ENCODE peak calls at places on chromosomes 4 and X, in five cellular contexts. I is CD4-positive, alpha-beta memory T cell; A is pancreas; N is lung; J is Karpas-422. V is an unnamed sample.

GRCh38 chrX:79524642-79525041 is 157.5 kb upstream of the ITM2A start:
- DNase-seq in J (peak; percentile 46), A (no peak), N (no peak), I (no peak), V (no peak)

GRCh38 chrX:64805683-64806082 is 170.6 kb downstream of the ZC4H2 start:
- DNase-seq in J (no peak), A (no peak), I (no peak), N (no peak), V (no peak)

GRCh38 chr4:108454227-108454626 is 166.1 kb upstream of the RPL34 start:
- DNase-seq in I (no peak), N (no peak), J (no peak), A (no peak), V (no peak)

GRCh38 chr4:161817822-161818412 is 345.9 kb downstream of the FSTL5 start:
- DNase-seq in A (no peak), N (no peak), J (no peak), I (no peak), V (no peak)

GRCh38 chrX:66728818-66729271 is 90.0 kb upstream of the EDA2R start:
- DNase-seq in N (peak; percentile 44), A (peak; percentile 35), J (peak; percentile 71), I (peak; percentile 60), V (peak; percentile 51)

GRCh38 chr4:147518086-147518485 is 37.2 kb downstream of the EDNRA start:
- DNase-seq in A (no peak), J (no peak), N (no peak), I (no peak), V (no peak)

GRCh38 chrX:111581086-111581485 is 69.6 kb downstream of the SERTM2 start:
- DNase-seq in A (no peak), I (no peak), J (no peak), N (no peak), V (no peak)

GRCh38 chr4:3124070-3124767 is 49.7 kb downstream of the HTT start:
- DNase-seq in I (no peak), A (no peak), J (peak; percentile 52), N (no peak), V (no peak)

GRCh38 chr4:147626903-147627302 is 9.7 kb downstream of the TMEM184C start:
- DNase-seq in A (no peak), I (no peak), N (no peak), J (no peak), V (no peak)

GRCh38 chr4:144817081-144817480 is 171.1 kb downstream of the HHIP start:
- DNase-seq in A (no peak), I (no peak), J (peak; percentile 14), N (no peak), V (no peak)

GRCh38 chrX:134240209-134240608 is 3.2 kb downstream of the CCDC160 start:
- DNase-seq in A (no peak), I (no peak), J (no peak), N (no peak), V (no peak)

GRCh38 chr4:174265917-174266316 is 17.6 kb downstream of the FBXO8 start:
- DNase-seq in N (no peak), A (no peak), J (no peak), I (no peak), V (no peak)

GRCh38 chr4:92529510-92529909 is 225.7 kb downstream of the GRID2 start:
- DNase-seq in I (no peak), J (no peak), N (no peak), A (no peak), V (no peak)

GRCh38 chr4:185137233-185137925 is 5.7 kb upstream of the SLC25A4 start:
- DNase-seq in J (no peak), I (no peak), A (no peak), N (no peak), V (no peak)

GRCh38 chrX:134362560-134363089 is 97.3 kb upstream of the HPRT1 start:
- DNase-seq in N (no peak), A (no peak), J (peak; percentile 61), I (no peak), V (no peak)

GRCh38 chr4:123804171-123804721 is 407.7 kb downstream of the SPRY1 start:
- DNase-seq in I (no peak), N (no peak), A (no peak), J (no peak), V (no peak)

GRCh38 chr4:180164799-180165198 is 2078.4 kb upstream of the TENM3 start:
- DNase-seq in N (no peak), I (no peak), A (no peak), J (no peak), V (no peak)

GRCh38 chrX:153635388-153635787 is 11.6 kb upstream of the DUSP9 start:
- DNase-seq in I (no peak), J (no peak), A (no peak), N (no peak), V (no peak)

DNA sequence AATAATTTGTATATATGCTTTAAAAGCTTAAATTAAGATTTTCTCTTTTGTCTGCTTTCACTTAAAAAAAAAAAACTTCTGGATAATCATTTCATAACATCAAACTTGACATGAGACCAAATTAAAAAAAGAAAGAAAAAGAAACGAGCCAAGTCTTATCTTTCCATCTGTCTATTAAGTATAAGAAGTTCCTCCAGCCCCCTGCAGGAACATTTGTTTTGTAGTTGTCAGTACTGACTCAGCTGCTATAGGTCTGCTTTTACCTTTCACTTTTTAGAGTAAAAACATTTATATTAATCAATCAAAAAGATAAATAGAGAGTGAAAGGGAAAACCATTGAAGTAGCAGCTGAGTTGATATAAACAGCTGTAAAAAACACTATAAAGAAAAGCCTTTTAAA is 46.2 kb downstream of the CCDC158 start:
- DNase-seq in J (no peak), N (no peak), A (no peak), I (no peak), V (no peak)
- H3K4me3 ChIP-seq in J (no peak overlapping the region), N (no peak overlapping the region), A (no peak overlapping the region), I (no peak overlapping the region), V (no peak overlapping the region)

GRCh38 chrX:8784162-8784561 is 17.0 kb downstream of the FAM9A start:
- DNase-seq in N (no peak), I (no peak), A (no peak), J (no peak), V (no peak)
- H3K4me3 ChIP-seq in N (no peak overlapping the region), I (no peak overlapping the region), A (no peak overlapping the region), J (no peak overlapping the region), V (no peak overlapping the region)

GRCh38 chr4:150080335-150080734 is 2.1 kb downstream of the DCLK2 start:
- DNase-seq in I (no peak), A (no peak), J (no peak), N (no peak), V (no peak)
- H3K4me3 ChIP-seq in I (no peak overlapping the region), A (no peak overlapping the region), J (no peak overlapping the region), N (peak overlapping the region; percentile 6), V (no peak overlapping the region)

DNA sequence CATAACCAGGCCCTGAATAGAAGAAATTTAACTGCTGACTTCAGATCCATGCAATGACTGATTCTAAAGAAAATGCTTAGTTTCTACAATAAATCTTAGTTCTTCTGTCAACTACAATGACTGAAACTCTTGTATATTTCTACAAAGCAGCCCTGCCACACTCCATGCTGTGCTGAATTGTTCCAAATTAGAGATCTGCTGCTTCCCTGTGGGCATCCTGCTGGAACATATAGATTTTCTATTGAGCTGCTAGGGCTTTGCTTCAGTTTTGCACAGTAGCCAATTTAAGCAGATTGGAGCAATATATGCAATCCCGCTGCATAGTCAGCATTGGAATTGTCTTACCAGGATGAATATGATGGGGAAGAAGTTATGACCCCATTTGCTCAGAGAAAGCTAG is 312.8 kb upstream of the SMIM31 start:
- DNase-seq in N (no peak), J (no peak), I (no peak), A (no peak), V (no peak)
- H3K4me3 ChIP-seq in N (no peak overlapping the region), J (no peak overlapping the region), I (no peak overlapping the region), A (no peak overlapping the region), V (no peak overlapping the region)

V was measured in mucosa of descending colon.